ENCODE peak calls at places on chromosomes 13 and 19, in ten cellular contexts. W, X, D, Y, G, F, O, A, Z and R are unnamed samples.

GRCh38 chr13:89150362-89150761 is 1479.2 kb downstream of the SLITRK5 start:
- DNase-seq in W (no peak), X (no peak), D (no peak), Y (no peak), G (no peak), F (no peak), O (no peak), A (no peak), Z (no peak), R (no peak)

GRCh38 chr19:45443462-45444317 is 20.0 kb upstream of the ERCC1 start:
- DNase-seq in W (peak; percentile 97), X (peak; percentile 82), D (peak; percentile 37), Y (peak; percentile 96), G (peak; percentile 98), F (no peak), O (peak; percentile 100), A (peak; percentile 97), Z (peak; percentile 79), R (peak; percentile 88)

GRCh38 chr19:5690955-5691204 is 785 bp downstream of the RPL36 start:
- DNase-seq in W (no peak), X (no peak), D (no peak), Y (no peak), G (no peak), F (no peak), O (no peak), A (no peak), Z (no peak), R (no peak)

GRCh38 chr13:95498886-95499285 is 53.6 kb upstream of the CLDN10 start:
- DNase-seq in W (no peak), X (no peak), D (no peak), Y (no peak), G (no peak), F (no peak), O (no peak), A (no peak), Z (no peak), R (no peak)

GRCh38 chr13:23657056-23657455 is 86.8 kb downstream of the TNFRSF19 start:
- DNase-seq in W (no peak), X (no peak), D (no peak), Y (no peak), G (no peak), F (no peak), O (no peak), A (no peak), Z (no peak), R (no peak)

GRCh38 chr19:14544977-14545715 is 15.8 kb downstream of the TECR start:
- DNase-seq in W (peak; percentile 83), X (no peak), D (no peak), Y (no peak), G (no peak), F (no peak), O (no peak), A (no peak), Z (no peak), R (no peak)

GRCh38 chr13:99406799-99407201 is 94.5 kb upstream of the TM9SF2 start:
- DNase-seq in W (no peak), X (no peak), D (no peak), Y (no peak), G (no peak), F (no peak), O (peak; percentile 83), A (no peak), Z (no peak), R (no peak)

GRCh38 chr13:25300861-25301346 is 521 bp upstream of the NUP58 start:
- DNase-seq in W (peak; percentile 55), X (no peak), D (no peak), Y (no peak), G (peak; percentile 32), F (no peak), O (peak; percentile 83), A (no peak), Z (no peak), R (no peak)

GRCh38 chr13:23790591-23791170 is 98.5 kb downstream of the MIPEP start:
- DNase-seq in W (no peak), X (peak; percentile 82), D (no peak), Y (no peak), G (no peak), F (no peak), O (no peak), A (no peak), Z (no peak), R (peak; percentile 88)

GRCh38 chr19:44476559-44477408 is 23.5 kb downstream of the ZNF180 start:
- DNase-seq in W (no peak), X (peak; percentile 15), D (peak; percentile 18), Y (no peak), G (no peak), F (no peak), O (no peak), A (no peak), Z (no peak), R (no peak)

GRCh38 chr13:93769607-93770006 is 543.0 kb downstream of the GPC6 start:
- DNase-seq in W (no peak), X (no peak), D (no peak), Y (no peak), G (no peak), F (no peak), O (no peak), A (no peak), Z (no peak), R (no peak)

GRCh38 chr13:77507931-77508776 is 27.4 kb upstream of the SCEL start:
- DNase-seq in W (no peak), X (peak; percentile 49), D (no peak), Y (no peak), G (no peak), F (no peak), O (no peak), A (peak; percentile 87), Z (peak; percentile 17), R (peak; percentile 30)

GRCh38 chr13:101157261-101157660 is 259.0 kb downstream of the NALCN start:
- DNase-seq in W (no peak), X (no peak), D (no peak), Y (no peak), G (no peak), F (no peak), O (no peak), A (no peak), Z (no peak), R (no peak)

GRCh38 chr13:72960541-72960940 is 98.3 kb upstream of the KLF5 start:
- DNase-seq in W (no peak), X (no peak), D (no peak), Y (no peak), G (no peak), F (no peak), O (no peak), A (peak; percentile 41), Z (no peak), R (no peak)

GRCh38 chr19:18284710-18285430 is 3.4 kb upstream of the JUND start:
- DNase-seq in W (no peak), X (no peak), D (peak; percentile 32), Y (no peak), G (no peak), F (no peak), O (no peak), A (no peak), Z (no peak), R (no peak)

GRCh38 chr19:343941-344624 is 513 bp downstream of the MIER2 start:
- DNase-seq in W (peak; percentile 45), X (no peak), D (peak; percentile 12), Y (no peak), G (no peak), F (no peak), O (no peak), A (peak; percentile 85), Z (peak; percentile 70), R (no peak)

GRCh38 chr13:109856350-109856749 is 70.0 kb upstream of the IRS2 start:
- DNase-seq in W (no peak), X (no peak), D (no peak), Y (no peak), G (no peak), F (no peak), O (no peak), A (no peak), Z (no peak), R (no peak)

GRCh38 chr19:1671716-1672037 is 19.3 kb upstream of the TCF3 start:
- DNase-seq in W (no peak), X (no peak), D (no peak), Y (no peak), G (peak; percentile 40), F (no peak), O (no peak), A (no peak), Z (no peak), R (no peak)

GRCh38 chr19:12774588-12775555 is at the start of gene HOOK2:
- DNase-seq in W (no peak), X (no peak), D (no peak), Y (no peak), G (peak; percentile 98), F (no peak), O (peak; percentile 94), A (peak; percentile 90), Z (no peak), R (no peak)

GRCh38 chr19:55325172-55325571 is at the start of gene TMEM150B:
- DNase-seq in W (no peak), X (no peak), D (no peak), Y (no peak), G (no peak), F (no peak), O (no peak), A (no peak), Z (no peak), R (no peak)

GRCh38 chr19:10113964-10114650 is 2.6 kb downstream of the P2RY11 start:
- DNase-seq in W (no peak), X (no peak), D (peak; percentile 20), Y (no peak), G (no peak), F (no peak), O (no peak), A (no peak), Z (no peak), R (no peak)

GRCh38 chr13:99749627-99750026 is 221.9 kb downstream of the ZIC5 start:
- DNase-seq in W (no peak), X (no peak), D (no peak), Y (no peak), G (no peak), F (no peak), O (no peak), A (no peak), Z (no peak), R (no peak)

GRCh38 chr19:40217027-40217810 is 965 bp downstream of the TTC9B start:
- DNase-seq in W (no peak), X (no peak), D (no peak), Y (no peak), G (peak; percentile 87), F (no peak), O (no peak), A (no peak), Z (no peak), R (no peak)

GRCh38 chr19:54548806-54549205 is 24.8 kb upstream of the LILRA2 start:
- DNase-seq in W (no peak), X (no peak), D (no peak), Y (no peak), G (no peak), F (no peak), O (peak; percentile 66), A (no peak), Z (no peak), R (no peak)

GRCh38 chr19:53057904-53058579 is 13.5 kb downstream of the ERVV-2 start:
- DNase-seq in W (peak; percentile 70), X (no peak), D (no peak), Y (no peak), G (peak; percentile 83), F (no peak), O (no peak), A (peak; percentile 35), Z (no peak), R (no peak)

GRCh38 chr19:40802300-40803169 is 3.5 kb downstream of the EGLN2 start:
- DNase-seq in W (peak; percentile 88), X (no peak), D (no peak), Y (no peak), G (no peak), F (no peak), O (peak; percentile 91), A (no peak), Z (no peak), R (no peak)

GRCh38 chr19:49687566-49688316 is 1.7 kb upstream of the ADM5 start:
- DNase-seq in W (no peak), X (no peak), D (no peak), Y (no peak), G (no peak), F (no peak), O (no peak), A (no peak), Z (no peak), R (no peak)

GRCh38 chr13:89294115-89294867 is 1623.1 kb downstream of the SLITRK5 start:
- DNase-seq in W (no peak), X (no peak), D (no peak), Y (no peak), G (no peak), F (no peak), O (no peak), A (no peak), Z (no peak), R (no peak)